ENCODE peak calls at places on chromosomes 2 and 18, in nine cellular contexts. Q is A549; K is right lobe of liver; R is transverse colon; L is GM23248; H is cardiac muscle cell; G is neural progenitor cell; A is tibial artery; W is CD8-positive, alpha-beta memory T cell. Z is an unnamed sample.

GRCh38 chr2:85591563-85591962 is 4.0 kb upstream of the RNF181 start:
- DNase-seq in Q (no peak), K (no peak), R (no peak), L (no peak), H (no peak), G (no peak), A (no peak), W (no peak), Z (peak; percentile 62)

GRCh38 chr2:47373747-47374146 is 29.2 kb upstream of the MSH2 start:
- DNase-seq in Q (peak; percentile 60), K (no peak), R (peak; percentile 52), L (peak; percentile 4), H (no peak), G (peak; percentile 41), A (no peak), W (no peak), Z (no peak)

GRCh38 chr18:68215931-68216330 is 499.0 kb downstream of the TMX3 start:
- DNase-seq in Q (no peak), K (no peak), R (no peak), L (peak; percentile 89), H (peak; percentile 25), G (no peak), A (no peak), W (no peak), Z (no peak)

GRCh38 chr2:232000439-232000838 is 38.9 kb downstream of the DIS3L2 start:
- DNase-seq in Q (no peak), K (no peak), R (no peak), L (no peak), H (no peak), G (no peak), A (no peak), W (no peak), Z (no peak)

GRCh38 chr18:24987271-24987932 is 364.6 kb downstream of the ZNF521 start:
- DNase-seq in Q (no peak), K (no peak), R (no peak), L (peak; percentile 63), H (no peak), G (peak; percentile 41), A (peak; percentile 29), W (no peak), Z (peak; percentile 89)

GRCh38 chr18:57073516-57074187 is 73.2 kb upstream of the BOD1L2 start:
- DNase-seq in Q (no peak), K (no peak), R (no peak), L (no peak), H (no peak), G (no peak), A (no peak), W (no peak), Z (no peak)

GRCh38 chr18:62763101-62763521 is 47.8 kb downstream of the PHLPP1 start:
- DNase-seq in Q (no peak), K (no peak), R (no peak), L (no peak), H (no peak), G (no peak), A (no peak), W (no peak), Z (no peak)

GRCh38 chr18:74945774-74946545 is 263.0 kb downstream of the PTGR3 start:
- DNase-seq in Q (no peak), K (no peak), R (no peak), L (peak; percentile 30), H (peak; percentile 16), G (no peak), A (no peak), W (no peak), Z (no peak)

GRCh38 chr2:44715671-44716077 is 225.8 kb upstream of the SIX3 start:
- DNase-seq in Q (peak; percentile 60), K (no peak), R (no peak), L (peak; percentile 82), H (peak; percentile 53), G (peak; percentile 72), A (no peak), W (no peak), Z (no peak)

GRCh38 chr2:233217892-233218377 is 33.5 kb upstream of the ATG16L1 start:
- DNase-seq in Q (peak; percentile 53), K (no peak), R (no peak), L (no peak), H (peak; percentile 58), G (no peak), A (no peak), W (no peak), Z (no peak)

GRCh38 chr2:197577446-197577845 is 61.6 kb downstream of the MOB4 start:
- DNase-seq in Q (no peak), K (no peak), R (no peak), L (no peak), H (no peak), G (no peak), A (no peak), W (no peak), Z (no peak)

GRCh38 chr2:23324281-23324680 is 60.7 kb upstream of the KLHL29 start:
- DNase-seq in Q (no peak), K (no peak), R (no peak), L (no peak), H (no peak), G (no peak), A (no peak), W (no peak), Z (no peak)

GRCh38 chr2:69565431-69565839 is 78.1 kb downstream of the AAK1 start:
- DNase-seq in Q (peak; percentile 70), K (peak; percentile 59), R (peak; percentile 64), L (peak; percentile 47), H (peak; percentile 49), G (peak; percentile 77), A (peak; percentile 49), W (peak; percentile 43), Z (peak; percentile 65)

GRCh38 chr2:69567909-69568300 is 75.6 kb downstream of the AAK1 start:
- DNase-seq in Q (no peak), K (no peak), R (no peak), L (peak; percentile 19), H (no peak), G (no peak), A (no peak), W (no peak), Z (no peak)

GRCh38 chr2:69566669-69567068 is 76.9 kb downstream of the AAK1 start:
- DNase-seq in Q (no peak), K (no peak), R (no peak), L (no peak), H (no peak), G (no peak), A (no peak), W (no peak), Z (no peak)

GRCh38 chr2:69564604-69565003 is 78.9 kb downstream of the AAK1 start:
- DNase-seq in Q (no peak), K (no peak), R (no peak), L (no peak), H (no peak), G (no peak), A (no peak), W (no peak), Z (no peak)

GRCh38 chr2:69567157-69567908 is 76.2 kb downstream of the AAK1 start:
- DNase-seq in Q (peak; percentile 54), K (no peak), R (no peak), L (peak; percentile 60), H (no peak), G (no peak), A (no peak), W (no peak), Z (no peak)
- H3K4me1 ChIP-seq in Q (peaks cover 60% of the 10 kb centered on the region), K (peaks cover 26% of the 10 kb centered on the region), R (peaks cover 12% of the 10 kb centered on the region), L (peaks cover 31% of the 10 kb centered on the region), H (peaks cover 10% of the 10 kb centered on the region), G (no peaks in the 10 kb centered on the region), A (peaks cover 18% of the 10 kb centered on the region), W (peaks cover 77% of the 10 kb centered on the region), Z (peaks cover 49% of the 10 kb centered on the region)

DNA sequence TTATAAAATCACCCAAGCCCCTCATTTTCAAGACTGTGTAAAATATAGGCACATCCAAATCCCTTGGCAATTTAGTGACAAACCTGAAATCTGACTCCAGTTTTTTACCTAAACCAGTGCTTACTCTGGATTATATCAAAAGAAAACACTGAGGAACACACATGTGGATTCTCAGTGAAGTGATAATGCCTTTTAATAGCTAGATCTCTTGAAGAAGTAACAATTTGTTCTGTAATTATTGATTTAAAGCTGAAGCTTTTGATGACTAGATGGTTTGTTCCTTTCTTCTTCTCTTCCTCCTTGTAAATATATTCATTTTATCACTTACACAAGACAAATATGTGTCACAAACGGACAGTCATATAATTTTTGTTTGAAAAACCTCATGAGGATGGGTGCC is 894.6 kb downstream of the DCC start:
- DNase-seq in Q (no peak), K (no peak), R (no peak), L (no peak), H (no peak), G (no peak), A (no peak), W (no peak), Z (no peak)
- H3K27ac ChIP-seq in Q (no peak overlapping the region), K (no peak overlapping the region), R (no peak overlapping the region), L (no peak overlapping the region), H (no peak overlapping the region), G (no peak overlapping the region), A (no peak overlapping the region), W (no peak overlapping the region), Z (no peak overlapping the region)

GRCh38 chr2:160291382-160291781 is 91.3 kb upstream of the ITGB6 start:
- DNase-seq in Q (no peak), K (no peak), R (no peak), L (no peak), H (no peak), G (no peak), A (no peak), W (no peak), Z (no peak)

GRCh38 chr2:160294339-160294803 is 94.3 kb upstream of the ITGB6 start:
- DNase-seq in Q (peak; percentile 41), K (no peak), R (peak; percentile 29), L (peak; percentile 90), H (peak; percentile 95), G (no peak), A (peak; percentile 56), W (no peak), Z (peak; percentile 68)

GRCh38 chr2:160290590-160290989 is 90.5 kb upstream of the ITGB6 start:
- DNase-seq in Q (no peak), K (no peak), R (no peak), L (no peak), H (no peak), G (no peak), A (no peak), W (no peak), Z (no peak)

GRCh38 chr2:160293401-160293911 is 93.4 kb upstream of the ITGB6 start:
- DNase-seq in Q (peak; percentile 38), K (no peak), R (no peak), L (peak; percentile 97), H (peak; percentile 90), G (no peak), A (no peak), W (no peak), Z (peak; percentile 9)

GRCh38 chr2:160292225-160292624 is 92.2 kb upstream of the ITGB6 start:
- DNase-seq in Q (no peak), K (no peak), R (no peak), L (peak; percentile 53), H (peak; percentile 54), G (no peak), A (no peak), W (no peak), Z (no peak)
- H3K4me1 ChIP-seq in Q (peaks cover 80% of the 10 kb centered on the region), K (no peaks in the 10 kb centered on the region), R (peaks cover 12% of the 10 kb centered on the region), L (peaks cover 90% of the 10 kb centered on the region), H (peaks cover 38% of the 10 kb centered on the region), G (no peaks in the 10 kb centered on the region), A (peaks cover 49% of the 10 kb centered on the region), W (peaks cover 20% of the 10 kb centered on the region), Z (peaks cover 75% of the 10 kb centered on the region)

DNA sequence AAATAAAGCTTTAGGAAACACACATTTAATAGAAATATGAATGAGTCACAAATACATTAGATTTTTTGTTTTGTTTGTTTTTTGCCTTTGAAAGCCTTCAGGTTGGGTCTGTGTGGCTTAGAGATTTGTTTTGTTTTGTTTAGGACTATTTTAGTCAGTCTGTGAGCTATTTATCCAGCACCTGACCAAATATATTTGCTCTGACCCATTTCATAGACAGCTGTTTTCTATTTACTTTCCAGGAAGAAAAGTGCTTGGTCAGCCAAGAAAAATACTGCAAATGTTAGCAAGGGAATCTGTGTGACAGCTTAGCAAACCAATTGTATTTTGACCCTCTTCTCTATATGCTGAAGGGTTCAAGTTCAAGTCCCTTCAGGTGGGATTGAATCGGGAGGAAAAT is 22.9 kb upstream of the KLF7 start:
- DNase-seq in Q (peak; percentile 40), K (no peak), R (no peak), L (peak; percentile 67), H (peak; percentile 47), G (no peak), A (no peak), W (no peak), Z (no peak)
- H3K27ac ChIP-seq in Q (no peak overlapping the region), K (no peak overlapping the region), R (no peak overlapping the region), L (no peak overlapping the region), H (no peak overlapping the region), G (no peak overlapping the region), A (no peak overlapping the region), W (no peak overlapping the region), Z (no peak overlapping the region)